ENCODE peak calls at places on chromosomes 7 and 10, in seven cellular contexts. E is tibial artery; X is anterior cingulate cortex; Q is activated effector memory CD4-positive, alpha-beta T cell treated with anti-CD3 and anti-CD28 coated beads, Interleukin-2, amount 50 U/mL, for 16 hours; S is NCI-H82; K is stimulated activated CD4-positive, alpha-beta T cell treated with anti-CD3 and anti-CD28 coated beads, Interleukin-2, amount 100 ng/mL, for 48 hours; T is NCI-H1092. A is an unnamed sample.

GRCh38 chr7:122544463-122544862 is 154.5 kb downstream of the RNF133 start:
- DNase-seq in E (no peak), X (no peak), Q (no peak), S (no peak), K (no peak), T (no peak), A (no peak)

GRCh38 chr10:80537086-80537704 is 507 bp upstream of the SH2D4B start:
- DNase-seq in E (peak), X (no peak), Q (no peak), S (peak), K (no peak), T (no peak), A (no peak)

GRCh38 chr7:131487217-131487616 is 69.2 kb downstream of the PODXL start:
- DNase-seq in E (no peak), X (no peak), Q (no peak), S (peak), K (no peak), T (no peak), A (no peak)

GRCh38 chr7:113004726-113005454 is 81.7 kb downstream of the GPR85 start:
- DNase-seq in E (no peak), X (no peak), Q (no peak), S (peak), K (no peak), T (no peak), A (no peak)

GRCh38 chr7:376306-376969 is 86.5 kb downstream of the FOXL3 start:
- DNase-seq in E (peak), X (no peak), Q (no peak), S (no peak), K (no peak), T (no peak), A (no peak)

GRCh38 chr10:12728569-12728968 is 272.9 kb downstream of the CCDC3 start:
- DNase-seq in E (no peak), X (no peak), Q (no peak), S (peak), K (no peak), T (no peak), A (no peak)

GRCh38 chr7:50826371-50827172 is 43.9 kb upstream of the GRB10 start:
- DNase-seq in E (no peak), X (no peak), Q (no peak), S (no peak), K (peak), T (no peak), A (no peak)

GRCh38 chr10:70381491-70382421 is 669 bp downstream of the LRRC20 start:
- DNase-seq in E (peak), X (no peak), Q (peak), S (peak), K (no peak), T (peak), A (no peak)

GRCh38 chr7:41685684-41686083 is 17.2 kb downstream of the INHBA start:
- DNase-seq in E (no peak), X (no peak), Q (no peak), S (no peak), K (no peak), T (no peak), A (no peak)

GRCh38 chr10:86225098-86225782 is 141.4 kb downstream of the GRID1 start:
- DNase-seq in E (no peak), X (no peak), Q (no peak), S (no peak), K (no peak), T (no peak), A (no peak)

GRCh38 chr10:133318494-133319127 is 9.9 kb downstream of the ZNF511 start:
- DNase-seq in E (no peak), X (no peak), Q (peak), S (peak), K (peak), T (peak), A (no peak)

GRCh38 chr10:72803119-72803505 is 90.4 kb upstream of the OIT3 start:
- DNase-seq in E (no peak), X (no peak), Q (no peak), S (no peak), K (no peak), T (no peak), A (no peak)

GRCh38 chr10:126397640-126398382 is 9.5 kb upstream of the ADAM12 start:
- DNase-seq in E (no peak), X (no peak), Q (no peak), S (no peak), K (no peak), T (no peak), A (no peak)

GRCh38 chr7:38310601-38311057 is 37.2 kb upstream of the TARP start:
- DNase-seq in E (no peak), X (no peak), Q (no peak), S (no peak), K (no peak), T (no peak), A (no peak)

GRCh38 chr7:255721-256361 is 34.1 kb upstream of the FOXL3 start:
- DNase-seq in E (no peak), X (no peak), Q (no peak), S (no peak), K (no peak), T (no peak), A (no peak)